ENCODE peak calls at places on chromosome 17, in eight cellular contexts. Q is tibial nerve, M is vagina, L is heart right ventricle, B is left ventricle myocardium inferior, I is neural progenitor cell, C is sigmoid colon, F is lower lobe of right lung. W is an unnamed sample.

GRCh38 chr17:63954402-63955063 is 18.2 kb downstream of the SCN4A start:
- DNase-seq in Q (no peak), M (no peak), L (no peak), B (no peak), I (no peak), C (no peak), F (no peak), W (peak)

GRCh38 chr17:60563743-60564142 is 36.2 kb upstream of the PPM1D start:
- DNase-seq in Q (no peak), M (no peak), L (no peak), B (no peak), I (no peak), C (no peak), F (no peak), W (no peak)

GRCh38 chr17:43940630-43941029 is 1.6 kb downstream of the PPY start:
- DNase-seq in Q (no peak), M (no peak), L (no peak), B (no peak), I (peak), C (no peak), F (no peak), W (no peak)

GRCh38 chr17:16439303-16439791 is 24.0 kb downstream of the TRPV2 start:
- DNase-seq in Q (no peak), M (no peak), L (no peak), B (no peak), I (no peak), C (no peak), F (no peak), W (no peak)

GRCh38 chr17:19338031-19338990 is 24.2 kb downstream of the B9D1 start:
- DNase-seq in Q (no peak), M (no peak), L (peak), B (peak), I (peak), C (peak), F (peak), W (peak)

GRCh38 chr17:81295031-81295677 is at the start of gene SLC38A10:
- DNase-seq in Q (peak), M (no peak), L (peak), B (peak), I (peak), C (peak), F (peak), W (peak)

GRCh38 chr17:54902611-54903010 is 2.0 kb downstream of the TOM1L1 start:
- DNase-seq in Q (no peak), M (no peak), L (no peak), B (no peak), I (no peak), C (no peak), F (no peak), W (no peak)

GRCh38 chr17:973053-973452 is 6.5 kb downstream of the NXN start:
- DNase-seq in Q (no peak), M (no peak), L (no peak), B (no peak), I (no peak), C (no peak), F (no peak), W (no peak)

GRCh38 chr17:57380055-57380356 is 123.7 kb downstream of the MSI2 start:
- DNase-seq in Q (no peak), M (no peak), L (no peak), B (no peak), I (peak), C (no peak), F (no peak), W (no peak)

GRCh38 chr17:55238197-55238930 is 26.4 kb upstream of the HLF start:
- DNase-seq in Q (peak), M (peak), L (peak), B (peak), I (peak), C (peak), F (peak), W (peak)

GRCh38 chr17:4381690-4382671 is 15.5 kb upstream of the UBE2G1 start:
- DNase-seq in Q (no peak), M (no peak), L (no peak), B (no peak), I (no peak), C (no peak), F (no peak), W (no peak)

GRCh38 chr17:21375757-21376584 is at the start of gene KCNJ12:
- DNase-seq in Q (no peak), M (no peak), L (no peak), B (peak), I (peak), C (no peak), F (no peak), W (no peak)

GRCh38 chr17:58277726-58278595 is 2.8 kb downstream of the MPO start:
- DNase-seq in Q (no peak), M (no peak), L (no peak), B (no peak), I (no peak), C (no peak), F (no peak), W (no peak)

GRCh38 chr17:50219939-50220465 is 18.6 kb upstream of the COL1A1 start:
- DNase-seq in Q (no peak), M (no peak), L (no peak), B (no peak), I (peak), C (no peak), F (no peak), W (no peak)

GRCh38 chr17:39624313-39624712 is 2.4 kb upstream of the PPP1R1B start:
- DNase-seq in Q (no peak), M (no peak), L (no peak), B (no peak), I (no peak), C (no peak), F (no peak), W (no peak)

GRCh38 chr17:2898255-2898926 is 102.2 kb downstream of the RAP1GAP2 start:
- DNase-seq in Q (no peak), M (no peak), L (no peak), B (no peak), I (no peak), C (no peak), F (no peak), W (no peak)

GRCh38 chr17:28745777-28746473 is 2.1 kb downstream of the TRAF4 start:
- DNase-seq in Q (no peak), M (no peak), L (no peak), B (no peak), I (no peak), C (no peak), F (peak), W (no peak)

GRCh38 chr17:50123649-50124349 is 6.2 kb downstream of the SAMD14 start:
- DNase-seq in Q (no peak), M (no peak), L (no peak), B (no peak), I (peak), C (no peak), F (no peak), W (no peak)

GRCh38 chr17:73605444-73605843 is 38.8 kb downstream of the SDK2 start:
- DNase-seq in Q (no peak), M (no peak), L (no peak), B (no peak), I (no peak), C (no peak), F (no peak), W (no peak)

GRCh38 chr17:36675250-36675649 is 73.9 kb downstream of the MRM1 start:
- DNase-seq in Q (no peak), M (no peak), L (no peak), B (no peak), I (no peak), C (no peak), F (no peak), W (no peak)

GRCh38 chr17:79951361-79952264 is 84.1 kb downstream of the TBC1D16 start:
- DNase-seq in Q (no peak), M (no peak), L (peak), B (peak), I (peak), C (peak), F (peak), W (no peak)

GRCh38 chr17:78862073-78863023 is 21.7 kb upstream of the USP36 start:
- DNase-seq in Q (peak), M (peak), L (peak), B (peak), I (no peak), C (peak), F (peak), W (no peak)

GRCh38 chr17:55210292-55210691 is 54.5 kb upstream of the HLF start:
- DNase-seq in Q (no peak), M (no peak), L (no peak), B (no peak), I (no peak), C (no peak), F (no peak), W (no peak)

GRCh38 chr17:67582632-67583230 is 135.0 kb upstream of the NOL11 start:
- DNase-seq in Q (no peak), M (no peak), L (no peak), B (no peak), I (no peak), C (no peak), F (no peak), W (no peak)

GRCh38 chr17:40563371-40564052 is 1.8 kb downstream of the CCR7 start:
- DNase-seq in Q (no peak), M (no peak), L (no peak), B (no peak), I (no peak), C (no peak), F (no peak), W (no peak)

GRCh38 chr17:28948873-28949184 is 2.5 kb downstream of the PHF12 start:
- DNase-seq in Q (no peak), M (no peak), L (no peak), B (no peak), I (peak), C (no peak), F (no peak), W (no peak)

GRCh38 chr17:57366558-57367351 is 110.4 kb downstream of the MSI2 start:
- DNase-seq in Q (no peak), M (no peak), L (no peak), B (peak), I (no peak), C (no peak), F (no peak), W (no peak)

GRCh38 chr17:69227536-69227935 is 1.1 kb downstream of the ABCA10 start:
- DNase-seq in Q (no peak), M (no peak), L (no peak), B (no peak), I (no peak), C (no peak), F (no peak), W (no peak)

GRCh38 chr17:39222866-39223834 is 2.6 kb downstream of the STAC2 start:
- DNase-seq in Q (no peak), M (no peak), L (no peak), B (no peak), I (no peak), C (no peak), F (no peak), W (no peak)

GRCh38 chr17:67018429-67019125 is 25.8 kb upstream of the CACNG1 start:
- DNase-seq in Q (no peak), M (no peak), L (no peak), B (no peak), I (no peak), C (no peak), F (no peak), W (no peak)

GRCh38 chr17:60170835-60171752 is 21.3 kb downstream of the CA4 start:
- DNase-seq in Q (no peak), M (no peak), L (no peak), B (no peak), I (no peak), C (no peak), F (no peak), W (no peak)

GRCh38 chr17:1324201-1324750 is 44.8 kb downstream of the TRARG1 start:
- DNase-seq in Q (no peak), M (no peak), L (no peak), B (no peak), I (no peak), C (peak), F (no peak), W (no peak)

GRCh38 chr17:82866521-82867214 is 26.8 kb upstream of the ZNF750 start:
- DNase-seq in Q (no peak), M (no peak), L (peak), B (no peak), I (peak), C (peak), F (peak), W (no peak)

GRCh38 chr17:77741109-77741508 is 217.4 kb upstream of the TNRC6C start:
- DNase-seq in Q (no peak), M (no peak), L (no peak), B (no peak), I (no peak), C (peak), F (no peak), W (peak)
- TF ChIP-seq CTCF in Q (no peak), M (no peak), L (no peak), B (no peak), I (peak), C (no peak), F (peak), W (peak)

GRCh38 chr17:42273474-42274272 is 2.5 kb downstream of the STAT5B start:
- DNase-seq in Q (no peak), M (no peak), L (no peak), B (no peak), I (no peak), C (no peak), F (no peak), W (no peak)
- H3K27ac ChIP-seq in Q (no peak), M (peak), L (peak), B (no peak), I (no peak), C (no peak), F (no peak), W (peak)

GRCh38 chr17:14269473-14269872 is 31.4 kb upstream of the HS3ST3B1 start:
- DNase-seq in Q (no peak), M (no peak), L (no peak), B (no peak), I (no peak), C (no peak), F (no peak), W (no peak)

GRCh38 chr17:14270508-14270907 is 30.4 kb upstream of the HS3ST3B1 start:
- DNase-seq in Q (no peak), M (no peak), L (no peak), B (no peak), I (no peak), C (no peak), F (no peak), W (no peak)

GRCh38 chr17:14268264-14268663 is 31.6 kb upstream of the CDRT15 start:
- DNase-seq in Q (no peak), M (no peak), L (no peak), B (no peak), I (no peak), C (no peak), F (no peak), W (no peak)
- TF ChIP-seq CTCF in Q (no peak), M (no peak), L (no peak), B (peak), I (no peak), C (no peak), F (no peak), W (no peak)

DNA sequence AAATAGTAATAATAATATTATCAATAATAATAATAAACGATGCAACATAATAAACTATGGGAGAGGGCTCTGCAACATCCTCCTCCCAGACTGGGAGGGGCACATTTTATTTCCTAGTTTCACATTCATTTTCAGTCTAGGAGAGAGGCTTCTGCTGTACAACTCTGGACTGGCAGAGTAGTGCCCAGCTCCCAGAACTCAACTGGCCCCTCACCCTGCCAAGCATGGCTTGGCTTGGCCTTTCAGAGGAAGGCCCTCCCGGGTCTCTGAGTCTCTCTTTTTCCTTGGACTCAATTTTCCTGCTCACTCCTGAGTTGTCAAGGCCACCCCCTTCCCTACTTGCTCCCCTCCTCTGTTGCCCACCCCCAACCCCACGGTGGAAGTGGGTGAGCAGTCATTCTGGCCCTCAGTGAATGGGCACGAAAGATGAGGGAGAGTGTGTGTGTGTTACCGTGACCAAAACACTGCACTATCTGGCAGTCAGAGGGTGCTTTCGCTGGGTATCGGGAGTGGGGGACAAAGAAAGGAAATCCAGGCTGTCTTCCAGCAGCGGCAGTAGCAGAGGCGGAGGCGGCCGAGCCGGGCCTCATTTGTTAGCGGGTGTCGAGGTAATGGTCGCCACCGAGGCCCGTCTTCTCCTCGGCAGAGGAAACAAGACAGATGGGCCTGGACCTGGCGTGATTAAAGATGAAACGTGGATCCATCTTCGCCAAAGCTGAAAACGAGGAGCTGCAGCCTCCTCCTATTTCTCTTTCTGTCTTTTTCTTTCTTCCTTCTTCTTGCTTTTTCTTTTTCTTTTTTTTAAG is 2.3 kb downstream of the HOXB4 start:
- DNase-seq in Q (no peak), M (no peak), L (no peak), B (no peak), I (peak), C (no peak), F (no peak), W (no peak)
- H3K27ac ChIP-seq in Q (peak), M (peak), L (peak), B (peak), I (no peak), C (peak), F (peak), W (no peak)

GRCh38 chr17:76540381-76541300 is 797 bp downstream of the PRCD start:
- DNase-seq in Q (peak), M (peak), L (peak), B (peak), I (peak), C (peak), F (peak), W (no peak)
- TF ChIP-seq CTCF in Q (peak), M (no peak), L (peak), B (peak), I (no peak), C (peak), F (peak), W (no peak)

W was measured in CD4-positive, alpha-beta T cell.